ENCODE peak calls at places on chromosome 10, in five cellular contexts. Y is AG04450, E is cardiac muscle cell, A is upper lobe of right lung, S is adrenal gland. X is an unnamed sample.

GRCh38 chr10:126955396-126955795 is 50.2 kb downstream of the DOCK1 start:
- DNase-seq in Y (no peak), E (no peak), A (no peak), S (no peak), X (no peak)

GRCh38 chr10:59079386-59080226 is 96.8 kb upstream of the PHYHIPL start:
- DNase-seq in Y (peak; percentile 26), E (peak; percentile 71), A (no peak), S (peak; percentile 7), X (no peak)

GRCh38 chr10:75350791-75351190 is 50.8 kb downstream of the ZNF503 start:
- DNase-seq in Y (peak; percentile 34), E (peak; percentile 31), A (no peak), S (no peak), X (no peak)

GRCh38 chr10:11610151-11610854 is 1.1 kb downstream of the USP6NL start:
- DNase-seq in Y (no peak), E (no peak), A (no peak), S (no peak), X (no peak)

GRCh38 chr10:62647375-62648092 is 157.0 kb upstream of the ADO start:
- DNase-seq in Y (no peak), E (no peak), A (no peak), S (no peak), X (no peak)

GRCh38 chr10:65194131-65194530 is 1672.9 kb downstream of the REEP3 start:
- DNase-seq in Y (no peak), E (peak; percentile 9), A (no peak), S (no peak), X (no peak)

GRCh38 chr10:110364531-110364937 is 59.8 kb upstream of the SMNDC1 start:
- DNase-seq in Y (no peak), E (no peak), A (no peak), S (no peak), X (no peak)

GRCh38 chr10:132477398-132478340 is 59.9 kb upstream of the INPP5A start:
- DNase-seq in Y (no peak), E (no peak), A (peak; percentile 57), S (no peak), X (no peak)

GRCh38 chr10:5079306-5079830 is 14.8 kb upstream of the AKR1C3 start:
- DNase-seq in Y (no peak), E (no peak), A (no peak), S (no peak), X (no peak)

GRCh38 chr10:102814873-102815661 is 22.1 kb downstream of the CYP17A1 start:
- DNase-seq in Y (no peak), E (peak; percentile 76), A (peak; percentile 84), S (peak; percentile 91), X (peak; percentile 21)

GRCh38 chr10:110165867-110166266 is 41.5 kb upstream of the MXI1 start:
- DNase-seq in Y (no peak), E (no peak), A (no peak), S (no peak), X (no peak)

GRCh38 chr10:22460531-22461403 is 115.5 kb downstream of the SPAG6 start:
- DNase-seq in Y (no peak), E (no peak), A (no peak), S (no peak), X (no peak)

GRCh38 chr10:18666810-18667209 is 7.6 kb downstream of the ARL5B start:
- DNase-seq in Y (no peak), E (peak; percentile 61), A (no peak), S (no peak), X (no peak)

GRCh38 chr10:97490592-97490991 is 7.6 kb downstream of the MMS19 start:
- DNase-seq in Y (no peak), E (no peak), A (no peak), S (no peak), X (peak; percentile 45)

GRCh38 chr10:84375011-84375410 is 46.6 kb downstream of the CCSER2 start:
- DNase-seq in Y (peak; percentile 34), E (peak; percentile 73), A (no peak), S (peak; percentile 60), X (no peak)

GRCh38 chr10:101625821-101626412 is 37.8 kb downstream of the DPCD start:
- DNase-seq in Y (no peak), E (no peak), A (peak; percentile 8), S (peak; percentile 29), X (no peak)

GRCh38 chr10:80131499-80131901 is 1.0 kb upstream of the PLAC9 start:
- DNase-seq in Y (no peak), E (no peak), A (no peak), S (no peak), X (no peak)

GRCh38 chr10:95221124-95221523 is 27.1 kb downstream of the ACSM6 start:
- DNase-seq in Y (no peak), E (no peak), A (no peak), S (no peak), X (no peak)

GRCh38 chr10:27240891-27241639 is 468 bp upstream of the ACBD5 start:
- DNase-seq in Y (no peak), E (no peak), A (peak; percentile 71), S (no peak), X (peak; percentile 57)

GRCh38 chr10:101829561-101830315 is 11.5 kb upstream of the OGA start:
- DNase-seq in Y (no peak), E (peak; percentile 51), A (peak; percentile 76), S (peak; percentile 73), X (no peak)

GRCh38 chr10:24041030-24041429 is 167.9 kb upstream of the KIAA1217 start:
- DNase-seq in Y (no peak), E (no peak), A (no peak), S (no peak), X (no peak)

GRCh38 chr10:83917519-83918506 is 221.5 kb upstream of the GHITM start:
- DNase-seq in Y (no peak), E (peak; percentile 13), A (peak; percentile 69), S (peak; percentile 35), X (peak; percentile 22)

GRCh38 chr10:64659311-64659710 is 1138.1 kb downstream of the REEP3 start:
- DNase-seq in Y (no peak), E (no peak), A (no peak), S (no peak), X (no peak)

GRCh38 chr10:110737886-110738634 is 93.9 kb downstream of the RBM20 start:
- DNase-seq in Y (peak; percentile 13), E (peak; percentile 81), A (no peak), S (no peak), X (no peak)

GRCh38 chr10:131816157-131816775 is 84.5 kb upstream of the PPP2R2D start:
- DNase-seq in Y (no peak), E (no peak), A (no peak), S (no peak), X (no peak)

GRCh38 chr10:60953420-60953819 is 9.4 kb upstream of the RHOBTB1 start:
- DNase-seq in Y (no peak), E (no peak), A (no peak), S (no peak), X (no peak)

GRCh38 chr10:68954904-68955303 is 1.1 kb upstream of the DDX21 start:
- DNase-seq in Y (no peak), E (no peak), A (no peak), S (no peak), X (no peak)

GRCh38 chr10:111989136-111990050 is 194.2 kb downstream of the GPAM start:
- DNase-seq in Y (no peak), E (no peak), A (no peak), S (no peak), X (no peak)

GRCh38 chr10:4283841-4284610 is 499.0 kb upstream of the KLF6 start:
- DNase-seq in Y (peak; percentile 51), E (peak; percentile 56), A (no peak), S (peak; percentile 21), X (no peak)

GRCh38 chr10:73917566-73918305 is 6.8 kb downstream of the PLAU start:
- DNase-seq in Y (no peak), E (no peak), A (no peak), S (no peak), X (no peak)

GRCh38 chr10:112278871-112279270 is 4.3 kb upstream of the TECTB start:
- DNase-seq in Y (no peak), E (no peak), A (no peak), S (no peak), X (no peak)

GRCh38 chr10:29841724-29842649 is 207.2 kb upstream of the SVIL start:
- DNase-seq in Y (no peak), E (peak; percentile 30), A (peak; percentile 67), S (no peak), X (no peak)
- H3K27ac ChIP-seq in Y (peak overlapping the region; percentile 11), E (no peak overlapping the region), A (peak overlapping the region; percentile 24), S (no peak overlapping the region), X (no peak overlapping the region)

DNA sequence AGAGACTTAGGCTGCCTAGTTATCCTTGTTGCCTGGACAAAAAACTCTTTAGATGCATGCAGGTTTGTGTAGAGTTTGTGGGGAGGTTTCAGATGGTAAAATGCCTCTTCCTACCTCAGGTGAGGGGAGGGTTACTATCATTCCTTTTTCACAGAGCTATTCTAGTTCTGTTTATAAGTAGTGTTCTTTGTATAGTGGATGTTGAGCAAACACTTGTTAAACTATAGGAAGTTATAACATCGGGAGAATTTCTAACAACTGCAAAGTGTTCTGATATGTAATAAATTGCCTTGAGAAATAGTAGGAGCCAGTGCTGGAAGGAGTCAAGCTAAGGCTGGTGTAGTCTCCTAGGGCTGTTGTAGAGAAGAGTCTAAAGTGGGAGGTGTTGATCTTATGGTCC is 6.7 kb upstream of the FAS start:
- DNase-seq in Y (no peak), E (no peak), A (no peak), S (no peak), X (no peak)
- H3K27ac ChIP-seq in Y (no peak overlapping the region), E (no peak overlapping the region), A (no peak overlapping the region), S (no peak overlapping the region), X (no peak overlapping the region)

GRCh38 chr10:34739915-34740314 is 75.2 kb downstream of the PARD3 start:
- DNase-seq in Y (peak; percentile 77), E (peak; percentile 95), A (peak; percentile 68), S (peak; percentile 61), X (no peak)
- H3K27ac ChIP-seq in Y (peak overlapping the region; percentile 65), E (peak overlapping the region; percentile 82), A (peak overlapping the region; percentile 20), S (peak overlapping the region; percentile 68), X (no peak overlapping the region)

GRCh38 chr10:88933584-88933983 is 19.0 kb downstream of the ACTA2 start:
- DNase-seq in Y (no peak), E (no peak), A (no peak), S (no peak), X (no peak)

GRCh38 chr10:88938039-88938438 is 14.5 kb downstream of the ACTA2 start:
- DNase-seq in Y (no peak), E (no peak), A (no peak), S (no peak), X (no peak)

GRCh38 chr10:88932539-88933256 is 19.9 kb downstream of the ACTA2 start:
- DNase-seq in Y (peak; percentile 62), E (peak; percentile 89), A (no peak), S (peak; percentile 78), X (no peak)

GRCh38 chr10:88931548-88931947 is 21.0 kb downstream of the ACTA2 start:
- DNase-seq in Y (no peak), E (peak; percentile 45), A (no peak), S (no peak), X (no peak)

DNA sequence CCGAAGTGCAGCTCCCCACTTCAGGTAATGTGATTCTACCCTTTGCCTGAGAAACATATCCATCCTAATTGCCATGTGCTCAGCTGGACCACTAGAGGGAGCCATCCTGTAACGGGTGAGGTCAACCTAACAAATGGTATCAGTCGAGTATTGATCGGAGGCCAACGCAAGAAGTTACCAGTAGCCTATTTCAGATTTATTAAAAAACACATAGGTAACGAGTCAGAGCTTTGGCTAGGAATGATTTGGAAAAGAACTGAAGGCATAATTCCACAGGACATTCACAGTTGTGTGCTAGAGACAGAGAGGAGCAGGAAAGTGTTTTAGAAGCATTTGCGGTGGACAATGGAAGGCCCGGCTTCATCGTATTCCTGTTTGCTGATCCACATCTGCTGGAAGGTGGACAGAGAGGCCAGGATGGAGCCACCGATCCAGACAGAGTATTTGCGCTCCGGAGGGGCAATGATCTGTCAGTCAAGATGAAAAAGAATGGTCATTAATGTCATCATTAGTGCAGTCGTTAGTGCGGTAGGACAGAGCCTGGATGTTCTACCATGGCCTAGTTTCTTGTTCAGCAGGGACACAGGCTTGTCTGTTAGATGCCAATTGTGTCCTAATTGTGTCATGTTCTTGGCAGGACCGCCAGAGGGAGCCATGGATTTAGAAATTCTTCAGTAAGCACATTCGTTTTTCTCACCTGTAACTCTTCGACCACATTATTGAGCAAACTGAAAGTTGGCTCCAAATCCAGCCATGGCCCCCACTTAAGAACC is 17.5 kb downstream of the ACTA2 start:
- DNase-seq in Y (peak; percentile 60), E (peak; percentile 86), A (peak; percentile 71), S (peak; percentile 85), X (peak; percentile 10)
- H3K27ac ChIP-seq in Y (no peak overlapping the region), E (peak overlapping the region; percentile 2), A (no peak overlapping the region), S (peak overlapping the region; percentile 69), X (peak overlapping the region; percentile 22)

X was measured in substantia nigra.